ENCODE peak calls at places on chromosomes 11 and 22, in six cellular contexts. M is A549, W is NB4, F is K562, E is GM12878, L is HepG2. B is an unnamed sample.

GRCh38 chr11:2466869-2467694 is 22.3 kb downstream of the KCNQ1 start:
- DNase-seq in M (no peak), E (no peak), L (no peak), F (peak; percentile 5), W (peak; percentile 90), B (no peak)

GRCh38 chr11:74417860-74418508 is 19.8 kb upstream of the PGM2L1 start:
- DNase-seq in M (no peak), L (no peak), E (no peak), W (no peak), F (no peak), B (peak; percentile 42)

GRCh38 chr11:121933694-121934093 is 182.3 kb downstream of the BLID start:
- DNase-seq in W (no peak), F (no peak), L (no peak), M (no peak), E (no peak), B (no peak)

GRCh38 chr11:130465259-130465658 is 16.8 kb downstream of the ADAMTS15 start:
- DNase-seq in W (peak; percentile 93), E (no peak), L (no peak), M (no peak), F (no peak), B (no peak)

GRCh38 chr22:31055322-31056159 is 25.6 kb upstream of the SMTN start:
- DNase-seq in M (peak; percentile 92), E (no peak), W (peak; percentile 51), L (peak; percentile 98), F (no peak), B (peak; percentile 82)

GRCh38 chr11:104704888-104705287 is 193.4 kb downstream of the CASP12 start:
- DNase-seq in F (no peak), M (no peak), E (no peak), W (no peak), L (no peak), B (peak; percentile 79)

GRCh38 chr11:113240389-113240788 is 74.0 kb upstream of the TTC12 start:
- DNase-seq in F (no peak), W (no peak), E (no peak), L (no peak), M (no peak), B (no peak)

GRCh38 chr11:69099193-69099592 is 50.5 kb downstream of the TPCN2 start:
- DNase-seq in W (no peak), M (no peak), L (no peak), E (no peak), F (no peak), B (no peak)

GRCh38 chr11:114102993-114103896 is 43.7 kb downstream of the ZBTB16 start:
- DNase-seq in E (no peak), F (no peak), M (no peak), W (no peak), L (peak; percentile 5), B (no peak)

GRCh38 chr22:39646614-39647210 is 76.2 kb downstream of the CACNA1I start:
- DNase-seq in M (no peak), F (no peak), W (no peak), E (no peak), L (no peak), B (no peak)

GRCh38 chr11:120098503-120099054 is 39.3 kb downstream of the TRIM29 start:
- DNase-seq in M (no peak), F (no peak), W (no peak), L (no peak), E (no peak), B (no peak)

GRCh38 chr11:25943031-25943430 is 388.9 kb upstream of the ANO3 start:
- DNase-seq in E (no peak), M (no peak), F (no peak), W (no peak), L (no peak), B (no peak)

GRCh38 chr11:59776210-59777066 is 21.3 kb downstream of the STX3 start:
- DNase-seq in L (peak; percentile 90), W (no peak), E (no peak), M (peak; percentile 96), F (no peak), B (peak; percentile 88)

GRCh38 chr11:79108851-79109250 is 332.0 kb downstream of the TENM4 start:
- DNase-seq in M (no peak), W (no peak), F (no peak), E (no peak), L (no peak), B (no peak)

GRCh38 chr11:117200813-117201515 is 1.8 kb downstream of the TAGLN start:
- DNase-seq in E (no peak), F (no peak), M (no peak), W (no peak), L (no peak), B (no peak)

GRCh38 chr11:120032766-120033390 is 105.0 kb downstream of the TRIM29 start:
- DNase-seq in F (no peak), E (no peak), M (no peak), W (no peak), L (no peak), B (no peak)

GRCh38 chr11:57427692-57428082 is 766 bp upstream of the SLC43A3 start:
- DNase-seq in L (no peak), W (no peak), F (no peak), M (no peak), E (no peak), B (no peak)

GRCh38 chr11:35112056-35112845 is 26.7 kb upstream of the CD44 start:
- DNase-seq in M (no peak), F (no peak), E (no peak), L (no peak), W (no peak), B (no peak)

GRCh38 chr11:122732342-122733300 is 77.1 kb downstream of the UBASH3B start:
- DNase-seq in L (peak; percentile 43), M (no peak), E (no peak), F (no peak), W (no peak), B (peak; percentile 47)

GRCh38 chr22:35451602-35452001 is 51.7 kb downstream of the MCM5 start:
- DNase-seq in M (no peak), E (no peak), F (no peak), L (no peak), W (no peak), B (no peak)

GRCh38 chr11:68890490-68891231 is 13.0 kb downstream of the MRPL21 start:
- DNase-seq in W (no peak), L (no peak), F (no peak), M (no peak), E (no peak), B (peak; percentile 96)

GRCh38 chr22:36768141-36768540 is 7.8 kb downstream of the IFT27 start:
- DNase-seq in F (no peak), M (no peak), E (no peak), W (no peak), L (no peak), B (no peak)
- TF ChIP-seq MYC in F (no peak), M (no peak), E (no peak), W (no peak), L (no peak), B (no peak)

GRCh38 chr11:102491969-102492368 is 38.6 kb downstream of the MMP7 start:
- DNase-seq in W (no peak), E (no peak), F (no peak), M (no peak), L (no peak), B (no peak)

GRCh38 chr11:102493524-102493923 is 37.0 kb downstream of the MMP7 start:
- DNase-seq in E (no peak), L (peak; percentile 33), M (no peak), F (no peak), W (no peak), B (no peak)

GRCh38 chr11:102497061-102497460 is 33.5 kb downstream of the MMP7 start:
- DNase-seq in F (no peak), L (no peak), M (no peak), E (no peak), W (no peak), B (no peak)

GRCh38 chr11:102495161-102496042 is 35.1 kb downstream of the MMP7 start:
- DNase-seq in M (peak; percentile 41), W (peak; percentile 84), E (peak; percentile 79), F (peak; percentile 49), L (peak; percentile 86), B (peak; percentile 77)

DNA sequence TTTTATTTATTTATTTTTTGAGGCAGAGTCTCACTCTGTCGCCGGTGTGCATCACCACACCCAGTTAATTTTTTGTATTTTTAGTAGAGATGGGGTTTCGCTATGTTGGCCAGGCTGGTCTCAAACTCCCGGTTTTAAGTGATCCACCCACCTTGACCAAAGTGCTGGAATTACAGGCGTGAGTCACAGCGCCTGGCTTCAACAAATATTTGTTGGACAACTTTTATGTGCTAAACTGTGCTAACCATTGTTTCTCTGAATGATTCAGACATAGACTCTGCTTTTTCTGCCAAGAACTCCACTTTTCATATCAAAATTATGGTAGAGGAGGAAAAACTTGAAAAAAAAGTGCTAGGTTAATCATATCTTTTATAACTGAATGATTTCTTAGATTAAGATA is 36.3 kb downstream of the MMP7 start:
- DNase-seq in E (no peak), M (peak; percentile 15), F (no peak), L (peak; percentile 94), W (no peak), B (peak; percentile 85)
- TF ChIP-seq MYC in E (no peak), M (no peak), F (no peak), L (no peak), W (no peak), B (no peak)

GRCh38 chr11:61950035-61950547 is at the start of gene BEST1:
- DNase-seq in W (no peak), L (no peak), E (no peak), M (no peak), F (no peak), B (no peak)

GRCh38 chr11:61947486-61948210 is 2.5 kb upstream of the BEST1 start:
- DNase-seq in E (no peak), W (peak; percentile 81), M (peak; percentile 89), L (peak; percentile 73), F (peak; percentile 80), B (peak; percentile 84)

GRCh38 chr11:61948505-61948904 is 1.6 kb upstream of the BEST1 start:
- DNase-seq in W (no peak), L (no peak), E (no peak), F (no peak), M (no peak), B (no peak)

GRCh38 chr11:61951484-61952135 is 1.5 kb downstream of the BEST1 start:
- DNase-seq in M (no peak), L (no peak), E (no peak), F (peak; percentile 3), W (no peak), B (no peak)

DNA sequence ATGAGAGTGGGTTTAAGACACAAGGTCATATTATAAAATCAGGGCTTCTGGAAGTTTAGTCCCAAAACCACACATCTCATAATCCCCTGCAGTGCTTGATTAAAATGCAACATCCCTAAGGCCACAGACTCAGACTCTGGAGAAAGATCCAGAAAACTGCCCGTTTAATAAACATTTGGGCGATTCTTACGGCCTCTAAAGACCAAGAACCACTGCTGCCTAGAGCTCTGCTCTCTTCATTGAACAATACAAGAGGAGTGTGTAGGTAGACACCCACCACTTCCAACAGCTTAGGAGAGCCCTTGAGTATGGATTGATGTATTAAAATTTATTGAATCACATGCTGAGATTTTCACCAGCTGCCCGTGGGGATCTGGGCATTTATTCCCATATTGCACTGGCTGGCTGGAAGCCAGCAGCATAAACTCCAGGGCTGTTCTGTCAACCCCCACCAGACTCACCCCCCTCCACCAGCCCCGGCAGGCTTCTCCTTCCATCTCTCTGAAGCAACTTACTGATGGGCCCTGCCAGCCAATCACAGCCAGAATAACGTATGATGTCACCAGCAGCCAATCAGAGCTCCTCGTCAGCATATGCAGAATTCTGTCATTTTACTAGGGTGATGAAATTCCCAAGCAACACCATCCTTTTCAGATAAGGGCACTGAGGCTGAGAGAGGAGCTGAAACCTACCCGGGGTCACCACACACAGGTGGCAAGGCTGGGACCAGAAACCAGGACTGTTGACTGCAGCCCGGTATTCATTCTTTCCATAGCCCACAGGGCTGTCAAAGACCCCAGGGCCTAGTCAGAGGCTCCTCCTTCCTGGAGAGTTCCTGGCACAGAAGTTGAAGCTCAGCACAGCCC is 749 bp upstream of the BEST1 start:
- DNase-seq in W (peak; percentile 77), F (peak; percentile 90), E (no peak), L (peak; percentile 54), M (peak; percentile 51), B (peak; percentile 76)
- TF ChIP-seq MYC in W (no peak), F (no peak), E (no peak), L (no peak), M (no peak), B (no peak)

GRCh38 chr11:65078151-65078550 is 5.7 kb downstream of the CDCA5 start:
- DNase-seq in W (peak; percentile 74), M (peak; percentile 77), L (peak; percentile 49), F (peak; percentile 62), E (no peak), B (peak; percentile 22)
- TF ChIP-seq MYC in W (peak; percentile 78), M (peak; percentile 49), L (no peak), F (no peak), E (no peak), B (no peak)